ENCODE peak calls at places on chromosomes 13 and 19, in seven cellular contexts. T is body of pancreas, C is A549, P is right lobe of liver, J is gastrocnemius medialis, B is stomach, N is adrenal gland. U is an unnamed sample.

GRCh38 chr19:16249826-16250434 is 52.2 kb downstream of the AP1M1 start:
- DNase-seq in J (no peak), C (no peak), B (no peak), N (no peak), P (no peak), T (no peak), U (no peak)

GRCh38 chr13:87122551-87122950 is 548.6 kb upstream of the SLITRK5 start:
- DNase-seq in N (no peak), B (no peak), C (no peak), T (no peak), P (no peak), J (no peak), U (no peak)

GRCh38 chr13:20182231-20182846 is 10.4 kb downstream of the GJB2 start:
- DNase-seq in C (peak; percentile 71), J (no peak), P (no peak), T (peak; percentile 38), N (peak; percentile 62), B (peak; percentile 48), U (peak; percentile 57)

GRCh38 chr19:15239337-15239949 is 7.2 kb upstream of the EPHX3 start:
- DNase-seq in P (no peak), B (no peak), C (no peak), T (no peak), J (no peak), N (no peak), U (no peak)

GRCh38 chr19:4206818-4207484 is 22.4 kb upstream of the EBI3 start:
- DNase-seq in N (no peak), T (no peak), P (no peak), J (no peak), C (peak; percentile 82), B (no peak), U (peak; percentile 58)

GRCh38 chr13:95801825-95802224 is 124.9 kb downstream of the DNAJC3 start:
- DNase-seq in N (no peak), P (no peak), B (no peak), J (no peak), T (no peak), C (no peak), U (no peak)

GRCh38 chr19:57241181-57241580 is 749 bp downstream of the ZNF805 start:
- DNase-seq in N (peak; percentile 18), B (no peak), J (no peak), P (no peak), C (peak; percentile 9), T (no peak), U (peak; percentile 62)

GRCh38 chr19:12723643-12724426 is at the start of gene TNPO2:
- DNase-seq in J (peak; percentile 54), N (peak; percentile 56), T (peak; percentile 54), B (peak; percentile 60), C (peak; percentile 74), P (peak; percentile 66), U (peak; percentile 76)

GRCh38 chr13:99301913-99302636 is 5.1 kb downstream of the GPR183 start:
- DNase-seq in N (no peak), J (no peak), C (no peak), P (no peak), T (no peak), B (no peak), U (no peak)

GRCh38 chr13:99304541-99304940 is 2.7 kb downstream of the GPR183 start:
- DNase-seq in C (no peak), N (no peak), T (no peak), J (no peak), B (no peak), P (no peak), U (no peak)

GRCh38 chr13:99301056-99301838 is 6.0 kb downstream of the GPR183 start:
- DNase-seq in J (no peak), P (no peak), N (no peak), C (no peak), B (no peak), T (no peak), U (no peak)

GRCh38 chr13:99303863-99304521 is 3.2 kb downstream of the GPR183 start:
- DNase-seq in N (peak; percentile 23), C (no peak), J (no peak), B (no peak), T (no peak), P (no peak), U (no peak)

DNA sequence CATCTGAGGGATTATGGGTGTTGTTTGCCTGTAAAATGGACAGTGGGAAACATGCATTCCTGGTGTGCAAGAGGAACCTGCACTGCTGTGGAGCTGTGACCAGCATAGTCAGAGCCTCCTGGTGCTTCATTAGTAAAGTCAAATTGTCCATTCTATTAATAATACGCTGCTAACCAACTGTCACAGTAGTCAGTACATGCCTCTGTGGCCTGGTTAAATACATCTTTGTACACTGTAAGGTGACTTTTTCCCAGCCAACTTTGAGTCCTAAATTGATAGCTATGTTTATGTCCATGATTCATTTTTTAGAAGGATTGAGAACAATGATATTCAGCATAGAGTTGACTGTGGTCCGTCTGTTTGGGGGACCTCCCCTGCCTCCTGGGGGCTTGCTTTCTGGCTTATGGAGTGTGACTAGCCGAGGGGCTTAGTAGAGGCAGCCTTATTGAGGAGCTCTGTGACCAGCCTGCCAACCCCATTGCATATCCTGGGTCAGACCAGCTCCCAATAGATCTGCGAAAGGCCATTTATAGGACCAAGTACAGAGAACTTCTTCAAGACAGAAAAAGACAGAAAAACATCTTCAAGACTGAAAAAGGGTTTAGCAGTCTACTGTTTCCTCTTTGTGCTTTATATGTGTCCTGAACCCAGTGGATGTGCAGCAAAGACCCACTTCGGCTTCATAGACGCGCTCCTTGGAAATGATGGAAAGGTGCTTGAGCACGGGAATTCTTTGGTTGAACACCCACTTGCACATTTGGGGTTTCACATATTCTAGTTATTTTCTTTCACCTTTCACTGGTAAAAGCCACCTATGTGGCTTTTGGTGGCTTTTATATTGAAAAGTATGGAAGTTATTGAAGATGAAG is 4.3 kb downstream of the GPR183 start:
- DNase-seq in J (no peak), C (no peak), T (no peak), N (no peak), P (no peak), B (no peak), U (no peak)
- TF ChIP-seq POLR2A in J (no peak), C (no peak), T (no peak), N (no peak), P (no peak), B (no peak), U (no peak)

GRCh38 chr19:34963531-34964406 is at the start of gene ZNF792:
- DNase-seq in T (peak; percentile 64), N (peak; percentile 56), P (peak; percentile 76), C (peak; percentile 59), J (peak; percentile 23), B (peak; percentile 70), U (no peak)

GRCh38 chr19:34962945-34963530 is 991 bp downstream of the ZNF792 start:
- DNase-seq in J (no peak), B (no peak), N (no peak), C (no peak), P (no peak), T (no peak), U (no peak)

GRCh38 chr19:34961775-34962174 is 2.3 kb downstream of the ZNF792 start:
- DNase-seq in T (no peak), N (no peak), J (no peak), B (no peak), C (no peak), P (no peak), U (no peak)

GRCh38 chr19:34960940-34961679 is 2.9 kb downstream of the ZNF792 start:
- DNase-seq in P (no peak), B (no peak), C (no peak), J (no peak), T (no peak), N (no peak), U (no peak)

DNA sequence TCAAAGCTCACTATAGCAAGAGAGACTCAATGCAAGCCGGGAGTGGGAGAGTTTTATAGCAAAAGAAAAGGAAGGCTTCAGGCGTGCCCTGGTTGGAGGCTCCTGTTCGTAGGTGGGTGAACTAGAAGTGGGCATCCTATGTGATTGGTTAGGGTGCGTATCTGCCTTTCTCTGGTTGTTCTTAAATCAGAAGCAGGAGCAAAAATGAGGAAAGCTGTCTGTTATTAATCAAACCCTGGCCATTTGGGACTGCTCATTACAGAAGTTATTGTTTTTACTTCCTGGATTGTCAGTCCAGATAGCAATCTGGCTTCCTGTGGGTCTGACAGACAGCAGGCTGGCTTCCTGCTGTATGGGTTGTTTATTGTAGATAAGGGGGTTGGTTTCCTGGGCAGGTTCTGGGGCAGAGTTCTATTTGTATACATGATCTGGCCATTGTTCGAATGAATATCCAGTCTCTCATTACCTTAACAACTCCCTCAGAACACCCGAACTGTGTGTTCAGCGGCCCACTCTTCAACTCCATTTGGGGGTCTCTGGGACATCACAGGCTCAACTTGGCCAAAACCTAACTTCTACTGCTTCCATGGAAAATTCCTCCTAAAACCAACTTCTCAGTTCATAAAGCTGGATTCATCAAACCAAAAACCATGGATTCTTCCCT is 1.6 kb downstream of the ZNF792 start:
- DNase-seq in B (no peak), N (no peak), C (no peak), T (no peak), J (no peak), P (no peak), U (no peak)
- TF ChIP-seq POLR2A in B (no peak), N (no peak), C (no peak), T (no peak), J (no peak), P (no peak), U (no peak)

DNA sequence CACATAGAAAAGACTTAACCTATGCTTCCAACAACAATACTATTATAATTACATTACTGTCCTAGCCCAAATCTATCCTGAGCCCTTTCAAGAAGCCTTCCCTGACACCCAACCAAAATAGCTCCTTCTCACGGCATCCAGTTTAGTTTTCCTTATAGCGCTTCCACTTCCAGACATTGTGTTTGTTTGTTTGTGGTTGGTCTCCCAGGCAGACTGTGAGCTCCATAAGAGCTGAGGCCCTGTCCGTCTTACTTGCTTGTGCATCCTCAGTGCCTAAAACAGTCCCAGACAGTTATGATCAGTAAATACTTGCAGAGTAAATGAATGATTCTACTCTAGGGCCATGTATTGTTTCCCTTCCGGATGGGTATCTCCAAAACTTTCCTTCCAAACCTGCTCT is 68.1 kb upstream of the STARD13 start:
- DNase-seq in P (no peak), N (no peak), B (no peak), C (no peak), T (no peak), J (no peak), U (no peak)
- TF ChIP-seq POLR2A in P (no peak), N (no peak), B (no peak), C (no peak), T (no peak), J (no peak), U (no peak)

GRCh38 chr19:750640-751423 is at the start of gene MISP:
- DNase-seq in T (peak; percentile 36), P (no peak), B (peak; percentile 84), C (peak; percentile 84), J (no peak), N (no peak), U (no peak)

GRCh38 chr19:752652-753517 is 2.0 kb downstream of the MISP start:
- DNase-seq in N (peak; percentile 41), J (peak; percentile 12), P (no peak), B (peak; percentile 85), C (peak; percentile 99), T (no peak), U (no peak)

GRCh38 chr19:749811-750210 is 1.1 kb upstream of the MISP start:
- DNase-seq in C (no peak), B (no peak), N (no peak), T (no peak), J (no peak), P (no peak), U (no peak)

GRCh38 chr19:754530-754929 is 3.6 kb downstream of the MISP start:
- DNase-seq in N (no peak), C (no peak), T (no peak), P (no peak), J (no peak), B (no peak), U (no peak)

DNA sequence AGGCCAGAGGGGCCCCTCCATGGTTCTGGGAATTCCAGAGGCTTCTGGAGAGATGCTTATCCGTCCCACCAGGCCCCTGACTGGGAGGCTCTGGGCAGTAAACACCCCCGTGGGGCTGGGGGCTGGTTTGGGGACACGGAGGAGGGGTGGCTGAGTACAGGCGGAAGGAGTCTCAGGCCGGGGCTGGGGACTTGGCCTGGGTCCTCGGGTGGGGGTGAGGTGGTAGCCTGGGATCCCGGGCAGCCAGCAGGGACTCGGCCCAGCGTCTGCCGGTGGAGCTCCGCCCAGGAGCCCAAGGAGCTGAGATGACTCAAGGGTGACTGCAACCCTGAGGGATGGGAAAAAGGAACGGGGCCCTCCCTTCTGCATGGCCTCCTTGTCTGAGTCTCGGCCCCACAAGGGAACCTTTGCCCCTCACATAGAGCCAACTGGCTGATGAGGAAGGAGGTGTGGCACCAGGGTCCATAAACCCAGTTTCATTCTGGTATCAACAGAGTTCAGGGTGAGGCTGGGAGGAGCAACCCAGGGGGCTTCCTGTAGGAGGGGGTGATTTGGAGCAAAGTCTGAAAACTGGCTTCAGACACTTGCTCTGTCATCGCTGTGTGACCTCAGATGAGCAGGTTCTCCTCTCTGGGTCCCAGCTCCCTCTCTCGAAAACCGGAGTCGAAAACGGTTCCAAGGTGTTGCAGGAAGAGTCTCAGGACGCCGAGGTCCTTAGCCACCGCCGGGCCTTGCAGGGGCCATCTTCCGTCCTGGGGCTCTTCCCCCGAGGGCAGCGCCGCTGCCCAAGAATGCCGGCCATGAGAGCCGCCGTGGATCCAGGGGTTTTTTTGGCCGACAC is 809 bp downstream of the MISP start:
- DNase-seq in N (no peak), P (no peak), B (peak; percentile 58), J (no peak), T (no peak), C (peak; percentile 90), U (no peak)
- TF ChIP-seq POLR2A in N (no peak), P (no peak), B (no peak), J (no peak), T (no peak), C (peak; percentile 47), U (no peak)